ENCODE peak calls at places on chromosomes 5 and 9, in six cellular contexts. A is GM12878, I is H1, E is GM12892, O is K562, K is HepG2. R is an unnamed sample.

GRCh38 chr9:93252781-93253530 is 69.0 kb downstream of the WNK2 start:
- DNase-seq in A (no peak), I (no peak), E (no peak), O (no peak), K (no peak), R (no peak)

GRCh38 chr5:72242796-72243475 is 77.1 kb downstream of the MRPS27 start:
- DNase-seq in A (no peak), I (no peak), E (no peak), O (no peak), K (no peak), R (no peak)

GRCh38 chr9:83649080-83649479 is 26.1 kb downstream of the IDNK start:
- DNase-seq in A (no peak), I (peak), E (peak), O (peak), K (peak), R (peak)

GRCh38 chr9:1207681-1208080 is 157.5 kb downstream of the DMRT2 start:
- DNase-seq in A (no peak), I (no peak), E (no peak), O (no peak), K (no peak), R (no peak)

GRCh38 chr5:133783481-133783880 is 171.1 kb upstream of the FSTL4 start:
- DNase-seq in A (no peak), I (no peak), E (no peak), O (no peak), K (no peak), R (no peak)

GRCh38 chr5:350355-350754 is 28.8 kb downstream of the AHRR start:
- DNase-seq in A (no peak), I (peak), E (no peak), O (peak), K (peak), R (no peak)

GRCh38 chr5:76811214-76811613 is 7.6 kb upstream of the F2RL1 start:
- DNase-seq in A (no peak), I (no peak), E (no peak), O (no peak), K (no peak), R (no peak)

GRCh38 chr5:137831526-137831925 is 36.1 kb upstream of the MYOT start:
- DNase-seq in A (no peak), I (no peak), E (no peak), O (no peak), K (no peak), R (no peak)

GRCh38 chr9:113915817-113916474 is 39.8 kb downstream of the ZNF618 start:
- DNase-seq in A (no peak), I (no peak), E (no peak), O (no peak), K (no peak), R (no peak)

GRCh38 chr5:113043491-113043931 is 66.9 kb downstream of the DCP2 start:
- DNase-seq in A (no peak), I (peak), E (no peak), O (peak), K (peak), R (no peak)

GRCh38 chr9:36386396-36386795 is 13.7 kb downstream of the RNF38 start:
- DNase-seq in A (no peak), I (no peak), E (no peak), O (no peak), K (no peak), R (no peak)

GRCh38 chr9:3045153-3045552 is 201.3 kb upstream of the PUM3 start:
- DNase-seq in A (no peak), I (no peak), E (no peak), O (no peak), K (no peak), R (no peak)

GRCh38 chr5:10725636-10726035 is 35.4 kb downstream of the DAP start:
- DNase-seq in A (no peak), I (no peak), E (no peak), O (no peak), K (no peak), R (no peak)

GRCh38 chr9:81599837-81600236 is 89.5 kb downstream of the TLE1 start:
- DNase-seq in A (no peak), I (no peak), E (no peak), O (no peak), K (no peak), R (no peak)

GRCh38 chr9:70868044-70868443 is 253.4 kb downstream of the TRPM3 start:
- DNase-seq in A (no peak), I (no peak), E (no peak), O (no peak), K (no peak), R (no peak)

GRCh38 chr9:69660304-69660703 is 11.9 kb downstream of the APBA1 start:
- DNase-seq in A (no peak), I (no peak), E (no peak), O (no peak), K (no peak), R (no peak)

GRCh38 chr5:122755740-122756139 is 19.1 kb upstream of the SNX2 start:
- DNase-seq in A (no peak), I (no peak), E (no peak), O (no peak), K (no peak), R (no peak)

GRCh38 chr5:111706345-111706744 is 50.6 kb downstream of the NREP start:
- DNase-seq in A (no peak), I (no peak), E (no peak), O (no peak), K (no peak), R (no peak)

GRCh38 chr5:132389453-132390286 is 20.2 kb downstream of the SLC22A5 start:
- DNase-seq in A (no peak), I (no peak), E (no peak), O (no peak), K (no peak), R (no peak)

GRCh38 chr9:84325347-84325982 is 15.1 kb downstream of the SLC28A3 start:
- DNase-seq in A (no peak), I (no peak), E (no peak), O (no peak), K (no peak), R (no peak)

GRCh38 chr9:134942421-134943119 is 24.9 kb upstream of the FCN1 start:
- DNase-seq in A (no peak), I (no peak), E (no peak), O (no peak), K (no peak), R (no peak)

GRCh38 chr5:53902524-53902923 is 342.1 kb downstream of the NDUFS4 start:
- DNase-seq in A (no peak), I (no peak), E (no peak), O (no peak), K (no peak), R (no peak)

GRCh38 chr9:121217609-121218292 is 16.1 kb upstream of the RAB14 start:
- DNase-seq in A (peak), I (no peak), E (no peak), O (peak), K (no peak), R (no peak)

GRCh38 chr5:40383719-40384651 is 295.7 kb upstream of the PTGER4 start:
- DNase-seq in A (no peak), I (no peak), E (no peak), O (no peak), K (no peak), R (no peak)

GRCh38 chr5:181204561-181205401 is at the start of gene TRIM7:
- DNase-seq in A (no peak), I (no peak), E (peak), O (peak), K (no peak), R (no peak)

GRCh38 chr9:85260288-85260687 is 481.5 kb downstream of the AGTPBP1 start:
- DNase-seq in A (no peak), I (no peak), E (no peak), O (no peak), K (no peak), R (no peak)

GRCh38 chr9:126915846-126916543 is 1.4 kb downstream of the RALGPS1 start:
- DNase-seq in A (no peak), I (no peak), E (no peak), O (no peak), K (peak), R (no peak)

GRCh38 chr5:139419793-139420192 is 15.9 kb upstream of the SPATA24 start:
- DNase-seq in A (no peak), I (no peak), E (no peak), O (no peak), K (no peak), R (no peak)

GRCh38 chr9:37379835-37380234 is 42.7 kb upstream of the GRHPR start:
- DNase-seq in A (no peak), I (no peak), E (no peak), O (no peak), K (no peak), R (no peak)

GRCh38 chr5:77638763-77639451 is 394 bp upstream of the OTP start:
- DNase-seq in A (no peak), I (peak), E (no peak), O (no peak), K (no peak), R (no peak)

GRCh38 chr5:14773588-14773987 is 98.0 kb downstream of the ANKH start:
- DNase-seq in A (no peak), I (no peak), E (no peak), O (no peak), K (peak), R (no peak)

GRCh38 chr5:73280386-73280785 is 107.4 kb downstream of the TMEM174 start:
- DNase-seq in A (no peak), I (no peak), E (no peak), O (no peak), K (no peak), R (no peak)

GRCh38 chr5:172453206-172453985 is 929 bp downstream of the SH3PXD2B start:
- DNase-seq in A (no peak), I (peak), E (no peak), O (no peak), K (peak), R (no peak)

GRCh38 chr9:120708526-120709224 is 5.6 kb downstream of the MEGF9 start:
- DNase-seq in A (no peak), I (no peak), E (no peak), O (no peak), K (no peak), R (no peak)

GRCh38 chr9:130793589-130793988 is 41.5 kb upstream of the ABL1 start:
- DNase-seq in A (no peak), I (no peak), E (no peak), O (no peak), K (no peak), R (no peak)

GRCh38 chr9:124259273-124260078 is 1.7 kb downstream of the NEK6 start:
- DNase-seq in A (no peak), I (no peak), E (no peak), O (no peak), K (peak), R (no peak)

GRCh38 chr5:91018712-91019371 is 364.3 kb downstream of the ARRDC3 start:
- DNase-seq in A (no peak), I (no peak), E (no peak), O (no peak), K (no peak), R (no peak)

GRCh38 chr5:56950626-56951130 is 1.2 kb downstream of the MIER3 start:
- DNase-seq in A (peak), I (peak), E (peak), O (peak), K (peak), R (peak)
- TF ChIP-seq POLR2A in A (no peak), I (no peak), E (no peak), O (no peak), K (no peak), R (no peak)

DNA sequence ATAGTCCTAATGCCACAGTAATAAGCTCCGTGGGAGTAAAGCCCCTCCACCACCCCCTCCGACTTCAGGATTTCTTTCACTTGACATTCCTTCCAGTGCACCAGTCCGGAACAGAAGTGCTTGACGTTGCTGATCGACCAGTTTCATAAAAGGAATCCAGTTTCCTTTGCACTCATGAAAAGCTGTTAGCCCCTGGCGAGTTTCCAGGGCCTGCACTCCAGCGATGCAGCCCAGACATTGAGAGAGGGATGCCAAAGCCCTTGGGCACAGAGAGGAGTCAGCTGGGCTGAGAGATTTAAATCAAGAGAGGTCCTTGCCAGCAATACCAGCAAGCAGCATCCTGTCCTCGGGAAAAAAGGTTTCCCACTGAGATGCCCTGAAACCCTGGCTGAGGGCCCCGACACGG is 170.1 kb downstream of the GABBR2 start:
- DNase-seq in A (no peak), I (no peak), E (no peak), O (no peak), K (no peak), R (no peak)
- TF ChIP-seq TAF1 in A (no peak), I (no peak), E (no peak), O (no peak), K (no peak), R (no peak)

GRCh38 chr5:55159763-55160492 is at the start of gene GPX8:
- DNase-seq in A (no peak), I (no peak), E (no peak), O (peak), K (peak), R (no peak)
- TF ChIP-seq POLR2A in A (no peak), I (peak), E (no peak), O (no peak), K (no peak), R (no peak)

GRCh38 chr5:2803751-2804150 is 52.3 kb upstream of the IRX2 start:
- DNase-seq in A (no peak), I (no peak), E (no peak), O (no peak), K (no peak), R (no peak)
- TF ChIP-seq TAF1 in A (no peak), I (no peak), E (no peak), O (no peak), K (no peak), R (no peak)

DNA sequence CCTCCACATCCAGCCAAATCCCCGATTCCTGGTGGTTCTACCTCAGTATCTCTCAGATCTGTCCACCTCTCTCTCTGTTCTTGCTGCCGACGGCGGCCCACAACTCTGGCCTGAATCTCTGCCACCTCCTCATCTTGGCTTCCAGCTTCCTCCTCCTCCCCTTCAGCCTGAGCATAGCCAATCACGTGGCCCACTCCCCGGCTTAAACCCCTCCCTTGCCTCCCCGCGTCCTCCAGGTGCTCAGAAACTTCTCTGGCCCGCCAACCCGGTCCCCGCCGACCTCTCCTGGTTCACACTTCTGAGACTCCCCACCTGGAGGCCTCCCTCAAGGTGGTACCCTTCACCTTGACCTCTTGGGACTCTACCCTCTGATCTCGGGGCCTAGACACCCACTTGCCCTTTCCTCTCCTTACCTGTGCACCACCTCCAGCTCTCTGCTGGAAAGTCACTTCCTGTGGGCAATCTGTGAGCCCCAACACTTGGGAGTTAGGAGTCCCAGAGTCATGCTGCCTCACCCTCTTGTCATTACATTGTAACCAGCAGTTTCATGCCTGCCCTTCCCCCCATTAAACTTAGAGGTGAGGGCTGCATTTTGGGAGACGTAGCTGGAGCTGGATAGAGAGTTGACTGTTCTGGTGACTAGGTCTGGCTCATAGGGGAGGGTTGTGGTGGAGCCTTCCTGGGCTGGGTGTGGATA is 4.5 kb upstream of the SET start:
- DNase-seq in A (peak), I (peak), E (peak), O (peak), K (peak), R (no peak)
- TF ChIP-seq POLR2A in A (peak), I (peak), E (peak), O (no peak), K (no peak), R (peak)

DNA sequence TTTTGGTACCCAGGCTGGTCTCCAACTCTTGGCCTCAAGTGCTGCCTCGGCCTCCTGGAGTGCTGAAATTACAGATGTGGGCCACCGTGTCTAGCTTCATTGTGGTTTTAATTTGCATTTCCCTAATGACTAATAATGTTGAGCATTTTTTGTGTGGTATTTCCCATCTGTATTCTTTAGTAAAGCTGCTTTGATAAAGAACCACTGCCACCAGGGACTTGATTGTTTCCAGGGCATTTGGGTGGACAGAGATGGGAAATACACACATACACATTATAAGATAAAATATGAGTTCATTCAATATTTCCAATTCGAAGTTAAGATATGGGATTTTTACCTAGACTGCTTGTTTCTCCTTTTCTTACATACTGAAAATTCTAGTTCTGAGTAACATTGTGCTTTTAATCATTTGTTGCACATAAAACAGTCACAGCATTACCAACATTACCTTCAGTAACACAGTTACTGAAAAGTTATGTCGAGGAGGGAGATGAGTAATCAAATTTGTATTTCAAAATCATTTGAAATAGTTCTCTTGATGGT is 28.9 kb downstream of the HABP4 start:
- DNase-seq in A (peak), I (no peak), E (no peak), O (no peak), K (no peak), R (no peak)
- TF ChIP-seq TAF1 in A (no peak), I (no peak), E (no peak), O (no peak), K (no peak), R (no peak)

GRCh38 chr5:176534640-176535039 is 2.6 kb downstream of the RNF44 start:
- DNase-seq in A (no peak), I (no peak), E (no peak), O (no peak), K (no peak), R (no peak)

GRCh38 chr5:176536132-176536901 is 885 bp downstream of the RNF44 start:
- DNase-seq in A (no peak), I (peak), E (peak), O (peak), K (peak), R (peak)

GRCh38 chr5:176533894-176534611 is 3.1 kb downstream of the RNF44 start:
- DNase-seq in A (no peak), I (no peak), E (peak), O (no peak), K (peak), R (no peak)

GRCh38 chr5:176535655-176536131 is 1.5 kb downstream of the RNF44 start:
- DNase-seq in A (no peak), I (no peak), E (no peak), O (peak), K (peak), R (no peak)

DNA sequence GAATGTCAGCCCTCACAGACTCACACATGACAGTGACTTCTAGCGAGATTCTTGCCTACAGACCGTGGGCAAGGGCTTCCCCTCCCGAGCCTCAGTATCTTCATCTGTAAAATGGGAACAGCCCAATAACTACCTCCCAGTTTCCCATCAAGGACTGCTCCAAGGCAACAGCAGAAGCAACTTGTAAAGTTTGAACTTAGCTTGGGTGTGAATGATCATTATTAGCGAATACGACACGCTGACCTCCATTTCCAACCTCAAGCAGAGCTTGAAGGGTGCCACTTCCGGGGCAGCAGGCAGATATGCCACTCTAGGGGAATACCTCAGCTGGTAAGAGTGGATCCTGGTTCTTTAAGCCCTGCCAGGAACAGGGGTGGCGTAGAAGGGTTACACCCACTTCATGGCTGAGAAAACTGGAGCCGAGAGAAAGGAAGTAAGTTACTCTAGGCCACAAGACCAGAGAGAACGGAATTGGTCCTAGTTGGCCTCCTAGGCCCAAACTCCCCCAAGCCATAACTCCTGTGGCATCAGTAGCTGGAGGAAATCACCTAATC is 2.0 kb downstream of the RNF44 start:
- DNase-seq in A (peak), I (no peak), E (peak), O (no peak), K (no peak), R (no peak)
- TF ChIP-seq POLR2A in A (peak), I (no peak), E (peak), O (no peak), K (no peak), R (peak)

GRCh38 chr5:1649554-1649953 is 125.8 kb upstream of the LPCAT1 start:
- DNase-seq in A (no peak), I (no peak), E (no peak), O (no peak), K (no peak), R (no peak)

GRCh38 chr5:1644810-1645571 is 121.2 kb upstream of the LPCAT1 start:
- DNase-seq in A (peak), I (peak), E (peak), O (peak), K (peak), R (peak)

GRCh38 chr5:1648806-1649205 is 125.0 kb upstream of the LPCAT1 start:
- DNase-seq in A (no peak), I (no peak), E (no peak), O (no peak), K (no peak), R (no peak)

GRCh38 chr5:1651250-1651649 is 127.5 kb upstream of the LPCAT1 start:
- DNase-seq in A (no peak), I (no peak), E (no peak), O (no peak), K (no peak), R (no peak)

DNA sequence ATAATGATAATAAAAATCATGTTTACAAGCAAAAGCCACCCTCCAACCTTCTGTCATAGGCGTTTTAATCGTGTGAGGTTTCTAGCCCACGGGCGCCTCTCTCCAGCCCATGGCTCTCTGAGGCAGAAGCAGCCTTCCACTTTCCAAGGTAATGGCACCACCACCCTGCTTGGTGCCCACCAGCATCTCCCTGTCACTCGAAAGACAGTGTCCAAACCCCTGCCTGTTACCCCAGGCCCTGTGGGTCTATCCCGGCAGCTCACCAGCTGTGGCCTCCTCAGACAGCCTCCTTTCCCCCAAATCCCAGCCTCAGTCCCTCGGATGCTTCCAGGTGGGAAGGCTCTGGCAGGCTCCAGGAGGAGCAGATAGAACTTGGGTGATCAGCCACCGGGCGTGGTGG is 123.8 kb upstream of the LPCAT1 start:
- DNase-seq in A (no peak), I (no peak), E (no peak), O (no peak), K (no peak), R (no peak)
- TF ChIP-seq TAF1 in A (no peak), I (no peak), E (no peak), O (no peak), K (no peak), R (no peak)

R was measured in GM12891.